ENCODE peak calls at places on chromosomes 12 and 14, in five cellular contexts. O is activated CD4-positive, alpha-beta T cell treated with anti-CD3 and anti-CD28 coated beads for 1 hour; D is anterior cingulate cortex; S is NCI-H1105; W is CD4-positive, alpha-beta memory T cell. R is an unnamed sample.

GRCh38 chr14:96069421-96069820 is 30.3 kb downstream of the C14orf132 start:
- DNase-seq in O (no peak), D (no peak), W (no peak), S (no peak), R (no peak)

GRCh38 chr14:98916036-98916435 is 356.0 kb downstream of the BCL11B start:
- DNase-seq in O (no peak), D (no peak), S (no peak), W (no peak), R (no peak)

GRCh38 chr14:65927871-65928270 is 515.3 kb downstream of the FUT8 start:
- DNase-seq in O (peak; percentile 52), D (no peak), S (peak; percentile 70), W (peak; percentile 66), R (no peak)

GRCh38 chr14:47539065-47539464 is 136.3 kb downstream of the MDGA2 start:
- DNase-seq in O (no peak), W (no peak), S (peak; percentile 31), D (no peak), R (peak; percentile 22)

GRCh38 chr12:59459966-59460365 is 135.9 kb upstream of the SLC16A7 start:
- DNase-seq in O (no peak), D (no peak), W (no peak), S (no peak), R (no peak)

GRCh38 chr14:55846852-55847471 is 267.0 kb downstream of the KTN1 start:
- DNase-seq in W (no peak), O (no peak), S (no peak), D (peak; percentile 9), R (no peak)

GRCh38 chr12:19025582-19025981 is 104.0 kb upstream of the PLEKHA5 start:
- DNase-seq in W (no peak), S (no peak), D (no peak), O (no peak), R (peak; percentile 6)

GRCh38 chr12:8544295-8544694 is 3.6 kb upstream of the CLEC4E start:
- DNase-seq in D (peak; percentile 24), W (peak; percentile 72), S (peak; percentile 63), O (peak; percentile 51), R (peak; percentile 58)

GRCh38 chr14:21985081-21985480 is 311.5 kb upstream of the OR4E1 start:
- DNase-seq in W (no peak), O (no peak), D (no peak), S (no peak), R (no peak)

GRCh38 chr14:92507174-92507768 is 6.3 kb upstream of the RIN3 start:
- DNase-seq in W (no peak), O (no peak), S (peak; percentile 95), D (no peak), R (peak; percentile 94)

GRCh38 chr14:41476526-41476925 is 130.2 kb upstream of the LRFN5 start:
- DNase-seq in D (no peak), O (no peak), W (no peak), S (no peak), R (no peak)

GRCh38 chr12:47048541-47048940 is 30.9 kb upstream of the PCED1B start:
- DNase-seq in W (no peak), S (no peak), D (no peak), O (no peak), R (no peak)

GRCh38 chr14:103311171-103311997 is 22.7 kb upstream of the EIF5 start:
- DNase-seq in W (no peak), O (no peak), D (peak; percentile 48), S (no peak), R (no peak)

GRCh38 chr12:132077322-132078100 is 66.6 kb downstream of the DDX51 start:
- DNase-seq in W (no peak), D (no peak), O (no peak), S (no peak), R (no peak)

GRCh38 chr12:2841056-2841455 is 6.2 kb upstream of the NRIP2 start:
- DNase-seq in O (no peak), S (no peak), D (no peak), W (no peak), R (no peak)

GRCh38 chr12:54384591-54385041 is at the start of gene ZNF385A:
- DNase-seq in S (no peak), D (no peak), W (no peak), O (no peak), R (no peak)

GRCh38 chr12:122293081-122293480 is 26.8 kb upstream of the VPS33A start:
- DNase-seq in S (no peak), O (no peak), W (no peak), D (no peak), R (no peak)

GRCh38 chr12:68673788-68674187 is 13.0 kb upstream of the NUP107 start:
- DNase-seq in S (no peak), D (no peak), W (peak; percentile 52), O (no peak), R (no peak)

GRCh38 chr14:95023886-95024285 is 133.4 kb downstream of the DICER1 start:
- DNase-seq in S (no peak), D (no peak), O (no peak), W (no peak), R (no peak)

GRCh38 chr14:101965145-101965531 is 765 bp downstream of the DYNC1H1 start:
- DNase-seq in S (peak; percentile 49), D (peak; percentile 52), W (peak; percentile 60), O (peak; percentile 41), R (peak; percentile 49)

R was measured in NCI-H2081.